ENCODE peak calls at places on chromosome 1, in eight cellular contexts. One of them, this sample, is unnamed.
A peak's percentile ranks its signal among the peaks of the same experiment; 100 is the strongest.

GRCh38 chr1:228344631-228345072 is 62.0 kb downstream of the TRIM11 start:
- DNase-seq in A549: no peak
- DNase-seq in bronchial epithelial cell: peak; percentile 49
- DNase-seq in pancreas: peak; percentile 4
- DNase-seq in cardiac muscle cell: no peak
- DNase-seq in GM23338: no peak
- DNase-seq in H1: no peak
- DNase-seq in effector memory CD4-positive, alpha-beta T cell: no peak
- DNase-seq in this sample: no peak

GRCh38 chr1:39395357-39395831 is 96.0 kb upstream of the BMP8A start:
- DNase-seq in A549: peak; percentile 64
- DNase-seq in bronchial epithelial cell: peak; percentile 51
- DNase-seq in pancreas: peak; percentile 38
- DNase-seq in cardiac muscle cell: peak; percentile 78
- DNase-seq in GM23338: no peak
- DNase-seq in H1: no peak
- DNase-seq in effector memory CD4-positive, alpha-beta T cell: no peak
- DNase-seq in this sample: no peak

GRCh38 chr1:160413716-160414115 is 13.4 kb downstream of the VANGL2 start:
- DNase-seq in A549: no peak
- DNase-seq in bronchial epithelial cell: no peak
- DNase-seq in pancreas: no peak
- DNase-seq in cardiac muscle cell: no peak
- DNase-seq in GM23338: no peak
- DNase-seq in H1: no peak
- DNase-seq in effector memory CD4-positive, alpha-beta T cell: no peak
- DNase-seq in this sample: no peak

GRCh38 chr1:206933333-206933945 is 11.7 kb upstream of the FCMR start:
- DNase-seq in A549: peak; percentile 48
- DNase-seq in bronchial epithelial cell: no peak
- DNase-seq in pancreas: peak; percentile 31
- DNase-seq in cardiac muscle cell: peak; percentile 37
- DNase-seq in GM23338: peak; percentile 86
- DNase-seq in H1: no peak
- DNase-seq in effector memory CD4-positive, alpha-beta T cell: peak; percentile 48
- DNase-seq in this sample: no peak

GRCh38 chr1:100924212-100924611 is 28.3 kb downstream of the SLC30A7 start:
- DNase-seq in A549: no peak
- DNase-seq in bronchial epithelial cell: peak; percentile 26
- DNase-seq in pancreas: no peak
- DNase-seq in cardiac muscle cell: peak; percentile 34
- DNase-seq in GM23338: no peak
- DNase-seq in H1: no peak
- DNase-seq in effector memory CD4-positive, alpha-beta T cell: no peak
- DNase-seq in this sample: no peak

GRCh38 chr1:24140741-24141181 is 2.2 kb downstream of the IL22RA1 start:
- DNase-seq in A549: no peak
- DNase-seq in bronchial epithelial cell: no peak
- DNase-seq in pancreas: peak; percentile 91
- DNase-seq in cardiac muscle cell: no peak
- DNase-seq in GM23338: no peak
- DNase-seq in H1: no peak
- DNase-seq in effector memory CD4-positive, alpha-beta T cell: no peak
- DNase-seq in this sample: no peak

GRCh38 chr1:40266786-40267535 is 8.9 kb downstream of the ZMPSTE24 start:
- DNase-seq in A549: no peak
- DNase-seq in bronchial epithelial cell: peak; percentile 79
- DNase-seq in pancreas: no peak
- DNase-seq in cardiac muscle cell: no peak
- DNase-seq in GM23338: no peak
- DNase-seq in H1: no peak
- DNase-seq in effector memory CD4-positive, alpha-beta T cell: no peak
- DNase-seq in this sample: no peak

GRCh38 chr1:58649555-58649954 is 50.3 kb downstream of the MYSM1 start:
- DNase-seq in A549: no peak
- DNase-seq in bronchial epithelial cell: no peak
- DNase-seq in pancreas: peak; percentile 42
- DNase-seq in cardiac muscle cell: peak; percentile 9
- DNase-seq in GM23338: no peak
- DNase-seq in H1: no peak
- DNase-seq in effector memory CD4-positive, alpha-beta T cell: no peak
- DNase-seq in this sample: peak; percentile 36

GRCh38 chr1:54510715-54511270 is 37.2 kb upstream of the ACOT11 start:
- DNase-seq in A549: no peak
- DNase-seq in bronchial epithelial cell: no peak
- DNase-seq in pancreas: no peak
- DNase-seq in cardiac muscle cell: no peak
- DNase-seq in GM23338: no peak
- DNase-seq in H1: no peak
- DNase-seq in effector memory CD4-positive, alpha-beta T cell: no peak
- DNase-seq in this sample: no peak

GRCh38 chr1:19312782-19313635 is 883 bp downstream of the SLC66A1 start:
- DNase-seq in A549: no peak
- DNase-seq in bronchial epithelial cell: peak; percentile 44
- DNase-seq in pancreas: no peak
- DNase-seq in cardiac muscle cell: no peak
- DNase-seq in GM23338: no peak
- DNase-seq in H1: no peak
- DNase-seq in effector memory CD4-positive, alpha-beta T cell: no peak
- DNase-seq in this sample: no peak

GRCh38 chr1:204523605-204524215 is 7.5 kb downstream of the MDM4 start:
- DNase-seq in A549: no peak
- DNase-seq in bronchial epithelial cell: peak; percentile 75
- DNase-seq in pancreas: no peak
- DNase-seq in cardiac muscle cell: no peak
- DNase-seq in GM23338: no peak
- DNase-seq in H1: no peak
- DNase-seq in effector memory CD4-positive, alpha-beta T cell: no peak
- DNase-seq in this sample: no peak

GRCh38 chr1:116411784-116412479 is 38.9 kb downstream of the ATP1A1 start:
- DNase-seq in A549: no peak
- DNase-seq in bronchial epithelial cell: no peak
- DNase-seq in pancreas: no peak
- DNase-seq in cardiac muscle cell: peak; percentile 35
- DNase-seq in GM23338: no peak
- DNase-seq in H1: no peak
- DNase-seq in effector memory CD4-positive, alpha-beta T cell: no peak
- DNase-seq in this sample: no peak

GRCh38 chr1:33320619-33321165 is at the start of gene A3GALT2:
- DNase-seq in A549: no peak
- DNase-seq in bronchial epithelial cell: no peak
- DNase-seq in pancreas: no peak
- DNase-seq in cardiac muscle cell: no peak
- DNase-seq in GM23338: no peak
- DNase-seq in H1: no peak
- DNase-seq in effector memory CD4-positive, alpha-beta T cell: no peak
- DNase-seq in this sample: no peak

GRCh38 chr1:38173157-38173831 is 126.7 kb upstream of the POU3F1 start:
- DNase-seq in A549: no peak
- DNase-seq in bronchial epithelial cell: no peak
- DNase-seq in pancreas: no peak
- DNase-seq in cardiac muscle cell: no peak
- DNase-seq in GM23338: no peak
- DNase-seq in H1: no peak
- DNase-seq in effector memory CD4-positive, alpha-beta T cell: no peak
- DNase-seq in this sample: no peak

GRCh38 chr1:217471403-217471802 is 159.5 kb downstream of the GPATCH2 start:
- DNase-seq in A549: no peak
- DNase-seq in bronchial epithelial cell: no peak
- DNase-seq in pancreas: no peak
- DNase-seq in cardiac muscle cell: no peak
- DNase-seq in GM23338: no peak
- DNase-seq in H1: no peak
- DNase-seq in effector memory CD4-positive, alpha-beta T cell: no peak
- DNase-seq in this sample: no peak

GRCh38 chr1:205748398-205749093 is 1.4 kb downstream of the NUCKS1 start:
- DNase-seq in A549: no peak
- DNase-seq in bronchial epithelial cell: peak; percentile 56
- DNase-seq in pancreas: peak; percentile 31
- DNase-seq in cardiac muscle cell: peak; percentile 96
- DNase-seq in GM23338: peak; percentile 47
- DNase-seq in H1: no peak
- DNase-seq in effector memory CD4-positive, alpha-beta T cell: no peak
- DNase-seq in this sample: peak; percentile 16

GRCh38 chr1:22814176-22815042 is 103.8 kb downstream of the EPHB2 start:
- DNase-seq in A549: no peak
- DNase-seq in bronchial epithelial cell: no peak
- DNase-seq in pancreas: peak; percentile 65
- DNase-seq in cardiac muscle cell: no peak
- DNase-seq in GM23338: no peak
- DNase-seq in H1: no peak
- DNase-seq in effector memory CD4-positive, alpha-beta T cell: no peak
- DNase-seq in this sample: no peak

GRCh38 chr1:207651583-207651982 is 6.7 kb downstream of the CR1L start:
- DNase-seq in A549: no peak
- DNase-seq in bronchial epithelial cell: no peak
- DNase-seq in pancreas: no peak
- DNase-seq in cardiac muscle cell: no peak
- DNase-seq in GM23338: no peak
- DNase-seq in H1: no peak
- DNase-seq in effector memory CD4-positive, alpha-beta T cell: no peak
- DNase-seq in this sample: no peak

DNA sequence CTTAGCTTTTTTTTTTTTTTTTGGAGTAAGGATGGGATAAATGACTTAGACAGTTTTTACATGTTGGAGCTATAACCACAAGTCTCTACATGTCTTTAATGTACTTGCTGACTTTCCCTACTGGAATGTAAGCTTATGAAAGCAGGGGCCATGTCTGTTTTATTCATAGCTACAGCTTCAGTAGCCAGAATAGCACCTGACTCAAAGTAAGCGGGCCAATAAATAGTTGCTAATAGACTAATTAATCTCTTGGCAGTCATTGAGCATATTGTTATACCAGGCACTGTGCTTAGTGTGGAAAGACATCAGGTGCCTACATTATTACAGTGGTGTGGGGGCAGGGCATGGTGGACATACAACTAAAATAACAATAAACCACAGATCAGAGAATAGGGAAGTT is 84.4 kb upstream of the HOOK1 start:
- DNase-seq in A549: no peak
- DNase-seq in bronchial epithelial cell: peak; percentile 97
- DNase-seq in pancreas: no peak
- DNase-seq in cardiac muscle cell: peak; percentile 47
- DNase-seq in GM23338: no peak
- DNase-seq in H1: no peak
- DNase-seq in effector memory CD4-positive, alpha-beta T cell: no peak
- DNase-seq in this sample: no peak
- H3K4me3 ChIP-seq in A549: no peak overlapping the region
- H3K4me3 ChIP-seq in bronchial epithelial cell: no peak overlapping the region
- H3K4me3 ChIP-seq in pancreas: no peak overlapping the region
- H3K4me3 ChIP-seq in cardiac muscle cell: no peak overlapping the region
- H3K4me3 ChIP-seq in GM23338: no peak overlapping the region
- H3K4me3 ChIP-seq in H1: no peak overlapping the region
- H3K4me3 ChIP-seq in effector memory CD4-positive, alpha-beta T cell: no peak overlapping the region
- H3K4me3 ChIP-seq in this sample: no peak overlapping the region

DNA sequence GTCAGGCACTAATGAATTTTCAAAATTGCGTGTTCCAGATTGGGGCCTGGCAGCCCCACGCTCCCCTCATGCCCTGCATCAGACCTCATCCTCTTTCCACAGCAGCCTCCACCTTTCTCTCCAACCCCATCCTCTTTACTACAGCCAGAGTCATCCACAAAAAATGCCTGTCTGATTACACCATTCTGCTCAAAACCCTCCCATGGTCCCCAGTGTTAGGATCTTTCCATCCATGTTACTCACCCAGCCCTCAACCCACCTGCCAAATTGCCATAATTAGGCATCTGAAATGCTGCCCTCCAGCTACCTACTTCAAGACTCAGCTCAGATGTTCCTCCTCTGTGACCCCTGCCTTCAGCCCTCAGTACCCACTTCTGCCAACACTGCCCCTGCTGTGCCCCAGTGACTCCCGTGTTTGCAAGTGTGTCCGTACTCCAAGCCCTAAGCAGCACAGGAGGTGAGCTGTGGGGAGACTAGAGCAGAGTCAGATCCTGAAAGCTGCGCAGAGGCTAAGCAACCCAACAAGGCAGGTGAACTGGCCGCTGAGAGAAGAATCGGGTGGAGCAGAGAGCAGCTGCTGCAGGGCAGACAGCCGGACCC is 715 bp upstream of the ARTN start:
- DNase-seq in A549: no peak
- DNase-seq in bronchial epithelial cell: peak; percentile 82
- DNase-seq in pancreas: no peak
- DNase-seq in cardiac muscle cell: peak; percentile 29
- DNase-seq in GM23338: no peak
- DNase-seq in H1: no peak
- DNase-seq in effector memory CD4-positive, alpha-beta T cell: no peak
- DNase-seq in this sample: no peak
- H3K4me3 ChIP-seq in A549: no peak overlapping the region
- H3K4me3 ChIP-seq in bronchial epithelial cell: peak overlapping the region; percentile 58
- H3K4me3 ChIP-seq in pancreas: peak overlapping the region; percentile 51
- H3K4me3 ChIP-seq in cardiac muscle cell: peak overlapping the region; percentile 35
- H3K4me3 ChIP-seq in GM23338: peak overlapping the region; percentile 96
- H3K4me3 ChIP-seq in H1: peak overlapping the region; percentile 66
- H3K4me3 ChIP-seq in effector memory CD4-positive, alpha-beta T cell: no peak overlapping the region
- H3K4me3 ChIP-seq in this sample: no peak overlapping the region

DNA sequence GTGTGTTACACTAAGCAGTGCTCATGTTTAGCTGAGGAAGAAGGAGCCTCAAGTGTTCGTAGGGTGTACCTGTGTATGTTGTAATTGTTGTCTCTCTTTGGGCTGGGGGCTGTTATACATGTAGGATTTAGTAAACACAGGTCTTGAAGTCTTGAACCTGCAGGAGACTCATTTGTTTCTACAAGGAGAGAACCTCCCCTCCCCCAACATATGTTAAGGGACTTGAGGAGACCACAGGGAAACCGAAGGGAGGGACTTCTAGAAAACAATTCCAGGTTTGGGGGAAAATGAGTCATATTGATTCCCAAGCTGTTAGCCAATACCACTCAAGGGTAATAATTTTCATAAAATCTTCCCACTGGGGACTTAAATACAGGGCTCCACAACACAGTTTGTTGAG is 25.0 kb upstream of the AGBL4 start:
- DNase-seq in A549: no peak
- DNase-seq in bronchial epithelial cell: no peak
- DNase-seq in pancreas: no peak
- DNase-seq in cardiac muscle cell: no peak
- DNase-seq in GM23338: peak; percentile 55
- DNase-seq in H1: no peak
- DNase-seq in effector memory CD4-positive, alpha-beta T cell: no peak
- DNase-seq in this sample: no peak
- H3K4me3 ChIP-seq in A549: no peak overlapping the region
- H3K4me3 ChIP-seq in bronchial epithelial cell: no peak overlapping the region
- H3K4me3 ChIP-seq in pancreas: no peak overlapping the region
- H3K4me3 ChIP-seq in cardiac muscle cell: no peak overlapping the region
- H3K4me3 ChIP-seq in GM23338: peak overlapping the region; percentile 56
- H3K4me3 ChIP-seq in H1: peak overlapping the region; percentile 58
- H3K4me3 ChIP-seq in effector memory CD4-positive, alpha-beta T cell: no peak overlapping the region
- H3K4me3 ChIP-seq in this sample: no peak overlapping the region

DNA sequence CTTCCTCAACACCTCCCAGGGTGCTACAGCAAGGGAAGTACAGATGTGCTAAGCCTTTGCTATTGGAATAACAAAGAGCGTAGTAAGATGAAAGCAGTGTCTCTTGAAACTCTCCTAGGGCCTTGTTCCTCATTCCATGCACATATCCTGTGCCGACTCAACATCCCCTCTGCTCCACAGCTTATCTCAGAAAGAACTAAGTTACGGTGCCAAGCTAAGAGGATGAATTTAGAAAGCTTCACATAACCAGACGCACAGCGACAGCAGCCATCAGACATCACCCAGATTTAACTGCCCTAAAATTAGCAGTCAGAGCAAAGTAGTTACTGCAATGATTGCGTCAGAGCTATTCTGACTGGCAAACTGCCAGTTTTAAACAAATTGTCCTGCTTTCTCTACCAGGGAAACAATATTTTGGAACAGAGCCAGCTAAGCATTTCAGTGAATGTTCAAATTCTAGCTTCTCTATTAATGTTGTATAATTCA is 9.5 kb downstream of the SIPA1L2 start:
- DNase-seq in A549: no peak
- DNase-seq in bronchial epithelial cell: peak; percentile 69
- DNase-seq in pancreas: peak; percentile 46
- DNase-seq in cardiac muscle cell: peak; percentile 94
- DNase-seq in GM23338: peak; percentile 64
- DNase-seq in H1: no peak
- DNase-seq in effector memory CD4-positive, alpha-beta T cell: no peak
- DNase-seq in this sample: no peak
- H3K4me3 ChIP-seq in A549: no peak overlapping the region
- H3K4me3 ChIP-seq in bronchial epithelial cell: no peak overlapping the region
- H3K4me3 ChIP-seq in pancreas: peak overlapping the region; percentile 0
- H3K4me3 ChIP-seq in cardiac muscle cell: no peak overlapping the region
- H3K4me3 ChIP-seq in GM23338: peak overlapping the region; percentile 36
- H3K4me3 ChIP-seq in H1: no peak overlapping the region
- H3K4me3 ChIP-seq in effector memory CD4-positive, alpha-beta T cell: no peak overlapping the region
- H3K4me3 ChIP-seq in this sample: no peak overlapping the region